ENCODE peak calls at places on chromosomes 16 and 17, in eight cellular contexts. L, X, T, Y, W, G, H and N are unnamed samples.

GRCh38 chr16:11283820-11284248 is 2.7 kb upstream of the PRM1 start:
- DNase-seq in L (no peak), X (no peak), T (no peak), Y (peak; percentile 14), W (no peak), G (no peak), H (no peak), N (no peak)

GRCh38 chr17:33200116-33200515 is 93.0 kb downstream of the ASIC2 start:
- DNase-seq in L (no peak), X (no peak), T (no peak), Y (peak; percentile 6), W (no peak), G (no peak), H (no peak), N (no peak)

GRCh38 chr17:3502466-3502865 is 26.7 kb downstream of the ASPA start:
- DNase-seq in L (no peak), X (no peak), T (no peak), Y (no peak), W (no peak), G (no peak), H (no peak), N (no peak)

GRCh38 chr17:39229274-39229913 is 3.6 kb upstream of the STAC2 start:
- DNase-seq in L (no peak), X (no peak), T (no peak), Y (peak; percentile 37), W (no peak), G (no peak), H (no peak), N (no peak)

GRCh38 chr16:11205065-11205699 is 50.8 kb downstream of the SOCS1 start:
- DNase-seq in L (no peak), X (no peak), T (no peak), Y (no peak), W (no peak), G (no peak), H (no peak), N (no peak)

GRCh38 chr17:44828919-44829557 is 1.0 kb downstream of the GJC1 start:
- DNase-seq in L (no peak), X (no peak), T (no peak), Y (no peak), W (no peak), G (no peak), H (no peak), N (no peak)

GRCh38 chr17:14048169-14048568 is 21.1 kb upstream of the COX10 start:
- DNase-seq in L (no peak), X (no peak), T (no peak), Y (no peak), W (no peak), G (no peak), H (no peak), N (no peak)

GRCh38 chr17:50057521-50057991 is 1.6 kb downstream of the ITGA3 start:
- DNase-seq in L (peak; percentile 52), X (no peak), T (peak; percentile 49), Y (no peak), W (no peak), G (peak; percentile 48), H (peak; percentile 22), N (no peak)

GRCh38 chr17:78921437-78921971 is 3.7 kb downstream of the TIMP2 start:
- DNase-seq in L (no peak), X (no peak), T (no peak), Y (no peak), W (peak; percentile 89), G (no peak), H (no peak), N (no peak)

GRCh38 chr17:33778505-33779398 is 476.3 kb upstream of the CCL2 start:
- DNase-seq in L (no peak), X (no peak), T (peak; percentile 28), Y (peak; percentile 69), W (no peak), G (peak; percentile 38), H (peak; percentile 69), N (peak; percentile 26)

GRCh38 chr16:68284847-68285246 is 20.5 kb downstream of the SLC7A6 start:
- DNase-seq in L (no peak), X (no peak), T (no peak), Y (no peak), W (no peak), G (no peak), H (no peak), N (no peak)

GRCh38 chr16:286491-287297 is 3.7 kb downstream of the PDIA2 start:
- DNase-seq in L (no peak), X (no peak), T (no peak), Y (no peak), W (no peak), G (no peak), H (no peak), N (no peak)

GRCh38 chr16:2914233-2914632 is 2.5 kb downstream of the FLYWCH1 start:
- DNase-seq in L (no peak), X (no peak), T (no peak), Y (no peak), W (no peak), G (no peak), H (no peak), N (no peak)

GRCh38 chr16:2924901-2925820 is 13.4 kb downstream of the FLYWCH1 start:
- DNase-seq in L (no peak), X (no peak), T (no peak), Y (peak; percentile 33), W (no peak), G (no peak), H (no peak), N (no peak)

GRCh38 chr16:2915196-2915929 is 3.6 kb downstream of the FLYWCH1 start:
- DNase-seq in L (no peak), X (no peak), T (no peak), Y (no peak), W (no peak), G (no peak), H (no peak), N (no peak)

DNA sequence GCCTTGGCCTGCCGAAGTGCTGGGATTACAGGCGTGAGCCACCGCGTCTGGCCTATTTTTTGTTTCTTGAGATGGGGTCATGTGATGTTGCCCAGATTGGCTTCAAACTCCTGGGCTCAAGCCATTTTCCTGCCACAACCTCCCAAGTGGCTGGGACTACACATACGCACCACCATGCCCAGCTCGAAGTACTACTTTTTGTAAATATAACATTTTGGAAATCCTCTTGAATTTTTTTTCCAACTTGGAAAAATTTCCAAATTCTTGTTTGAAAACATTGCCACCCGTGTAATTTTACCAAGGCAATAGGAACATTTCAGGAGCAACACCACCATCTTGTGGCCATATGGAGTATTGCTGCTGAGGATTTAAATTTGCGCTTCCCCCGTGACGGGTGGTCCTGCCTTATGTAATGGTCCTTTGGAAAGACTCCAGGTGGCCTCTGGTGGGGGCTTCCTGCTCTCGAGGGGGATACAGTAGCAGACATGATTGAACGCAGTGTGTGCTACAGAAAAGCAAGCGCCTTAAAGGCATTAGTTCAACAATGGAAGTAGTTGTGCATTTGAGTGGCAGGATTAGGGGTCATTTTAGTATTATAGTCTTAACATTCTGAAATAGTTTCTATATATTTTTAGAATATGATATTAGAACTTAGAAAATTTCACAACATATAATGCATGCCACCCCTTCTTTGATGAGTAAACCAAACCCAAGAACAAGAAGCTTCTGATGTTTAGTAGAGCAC is 8.0 kb downstream of the FLYWCH1 start:
- DNase-seq in L (no peak), X (peak; percentile 91), T (peak; percentile 62), Y (peak; percentile 74), W (peak; percentile 83), G (peak; percentile 73), H (peak; percentile 60), N (no peak)
- TF ChIP-seq CTCF in L (peak; percentile 90), X (no peak), T (no peak), Y (peak; percentile 91), W (peak; percentile 93), G (peak; percentile 93), H (peak; percentile 94), N (peak; percentile 93)

GRCh38 chr16:15949210-15950166 is at the start of gene ABCC1:
- DNase-seq in L (peak; percentile 61), X (peak; percentile 87), T (peak; percentile 57), Y (no peak), W (no peak), G (peak; percentile 54), H (peak; percentile 38), N (no peak)
- TF ChIP-seq POLR2A in L (no peak), X (no peak), T (no peak), Y (no peak), W (no peak), G (no peak), H (no peak), N (no peak)

GRCh38 chr16:81996664-81997529 is 14.4 kb downstream of the SDR42E1 start:
- DNase-seq in L (no peak), X (no peak), T (no peak), Y (peak; percentile 57), W (no peak), G (no peak), H (no peak), N (no peak)

GRCh38 chr16:81995651-81996050 is 15.6 kb downstream of the SDR42E1 start:
- DNase-seq in L (no peak), X (no peak), T (no peak), Y (peak; percentile 36), W (no peak), G (no peak), H (no peak), N (no peak)

GRCh38 chr16:81997738-81998137 is 13.5 kb downstream of the SDR42E1 start:
- DNase-seq in L (no peak), X (no peak), T (no peak), Y (peak; percentile 81), W (no peak), G (no peak), H (peak; percentile 17), N (peak; percentile 14)

GRCh38 chr16:81994485-81994884 is 16.8 kb downstream of the SDR42E1 start:
- DNase-seq in L (no peak), X (no peak), T (no peak), Y (no peak), W (no peak), G (no peak), H (no peak), N (no peak)
- TF ChIP-seq CTCF in L (peak; percentile 27), X (no peak), T (no peak), Y (no peak), W (no peak), G (no peak), H (no peak), N (no peak)

GRCh38 chr16:85676466-85676865 is 12.3 kb downstream of the GINS2 start:
- DNase-seq in L (peak; percentile 38), X (no peak), T (no peak), Y (no peak), W (no peak), G (no peak), H (no peak), N (no peak)
- TF ChIP-seq POLR2A in L (no peak), X (no peak), T (no peak), Y (no peak), W (no peak), G (no peak), H (no peak), N (no peak)

DNA sequence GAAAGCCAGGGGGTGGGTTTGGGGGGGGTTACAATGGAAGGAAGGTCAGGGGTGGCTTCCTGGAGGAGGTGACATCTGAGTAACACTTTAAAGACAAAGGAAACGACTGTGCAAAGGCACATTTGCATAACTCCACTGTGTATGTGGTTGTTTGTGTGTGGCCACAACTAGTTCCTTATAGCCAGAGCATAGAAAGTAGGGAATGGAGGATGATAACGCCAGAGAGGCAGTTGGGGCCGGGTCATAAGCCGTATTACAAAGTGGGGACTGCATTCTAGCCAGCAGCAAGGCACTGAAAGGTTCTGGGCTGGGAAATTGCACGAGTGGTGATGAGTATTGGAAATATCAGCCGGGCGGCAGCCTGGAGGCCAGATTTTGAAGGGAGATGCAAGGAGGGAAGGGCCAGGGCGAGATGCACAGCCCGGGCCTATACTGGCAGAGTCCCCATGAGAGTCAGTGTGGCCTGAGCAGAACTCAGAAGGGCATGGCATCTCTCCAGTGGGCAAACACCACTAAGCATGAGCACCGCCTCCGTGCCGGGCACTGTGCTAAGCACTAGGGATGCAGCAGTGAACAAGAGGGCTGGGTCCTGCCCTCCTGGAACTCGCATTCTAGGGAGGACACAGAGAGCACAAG is 33.6 kb downstream of the TK2 start:
- DNase-seq in L (no peak), X (no peak), T (no peak), Y (no peak), W (no peak), G (no peak), H (no peak), N (no peak)
- TF ChIP-seq CTCF in L (no peak), X (no peak), T (no peak), Y (no peak), W (no peak), G (no peak), H (no peak), N (no peak)